ENCODE peak calls at places on chromosomes 3 and 15, in seven cellular contexts. One of them, this sample, is unnamed.

GRCh38 chr15:101115887-101116680 is 135.8 kb downstream of the CHSY1 start:
- DNase-seq in COLO829: peak; percentile 55
- DNase-seq in Kasumi-1: peak; percentile 70
- DNase-seq in LHCN-M2: peak; percentile 64
- DNase-seq in HAP-1: no peak
- DNase-seq in heart left ventricle: peak; percentile 63
- DNase-seq in A549: no peak
- DNase-seq in this sample: peak; percentile 28

GRCh38 chr3:16112910-16113504 is 61.5 kb upstream of the GALNT15 start:
- DNase-seq in COLO829: no peak
- DNase-seq in Kasumi-1: no peak
- DNase-seq in LHCN-M2: peak; percentile 63
- DNase-seq in HAP-1: no peak
- DNase-seq in heart left ventricle: no peak
- DNase-seq in A549: no peak
- DNase-seq in this sample: no peak

GRCh38 chr3:42688487-42689420 is 3.4 kb downstream of the KLHL40 start:
- DNase-seq in COLO829: no peak
- DNase-seq in Kasumi-1: no peak
- DNase-seq in LHCN-M2: no peak
- DNase-seq in HAP-1: no peak
- DNase-seq in heart left ventricle: no peak
- DNase-seq in A549: no peak
- DNase-seq in this sample: no peak

GRCh38 chr15:78004919-78005634 is 72.4 kb downstream of the TBC1D2B start:
- DNase-seq in COLO829: no peak
- DNase-seq in Kasumi-1: no peak
- DNase-seq in LHCN-M2: peak; percentile 86
- DNase-seq in HAP-1: no peak
- DNase-seq in heart left ventricle: peak; percentile 82
- DNase-seq in A549: no peak
- DNase-seq in this sample: peak; percentile 82

GRCh38 chr15:67806539-67806935 is 18.8 kb upstream of the SKOR1 start:
- DNase-seq in COLO829: no peak
- DNase-seq in Kasumi-1: no peak
- DNase-seq in LHCN-M2: no peak
- DNase-seq in HAP-1: no peak
- DNase-seq in heart left ventricle: no peak
- DNase-seq in A549: no peak
- DNase-seq in this sample: no peak

GRCh38 chr15:36999778-37000177 is 100.6 kb downstream of the MEIS2 start:
- DNase-seq in COLO829: no peak
- DNase-seq in Kasumi-1: no peak
- DNase-seq in LHCN-M2: no peak
- DNase-seq in HAP-1: no peak
- DNase-seq in heart left ventricle: no peak
- DNase-seq in A549: no peak
- DNase-seq in this sample: no peak

GRCh38 chr3:14909250-14909649 is 38.1 kb upstream of the NR2C2 start:
- DNase-seq in COLO829: no peak
- DNase-seq in Kasumi-1: no peak
- DNase-seq in LHCN-M2: no peak
- DNase-seq in HAP-1: no peak
- DNase-seq in heart left ventricle: no peak
- DNase-seq in A549: no peak
- DNase-seq in this sample: no peak

GRCh38 chr15:38193496-38193895 is 59.1 kb upstream of the SPRED1 start:
- DNase-seq in COLO829: no peak
- DNase-seq in Kasumi-1: no peak
- DNase-seq in LHCN-M2: peak; percentile 73
- DNase-seq in HAP-1: no peak
- DNase-seq in heart left ventricle: no peak
- DNase-seq in A549: no peak
- DNase-seq in this sample: no peak

GRCh38 chr15:56617628-56618027 is 115.7 kb downstream of the ZNF280D start:
- DNase-seq in COLO829: no peak
- DNase-seq in Kasumi-1: no peak
- DNase-seq in LHCN-M2: no peak
- DNase-seq in HAP-1: no peak
- DNase-seq in heart left ventricle: no peak
- DNase-seq in A549: no peak
- DNase-seq in this sample: no peak

GRCh38 chr3:14253022-14253761 is 74.6 kb downstream of the LSM3 start:
- DNase-seq in COLO829: no peak
- DNase-seq in Kasumi-1: no peak
- DNase-seq in LHCN-M2: no peak
- DNase-seq in HAP-1: no peak
- DNase-seq in heart left ventricle: no peak
- DNase-seq in A549: no peak
- DNase-seq in this sample: no peak

GRCh38 chr3:53350652-53351051 is 3.3 kb upstream of the DCP1A start:
- DNase-seq in COLO829: peak; percentile 50
- DNase-seq in Kasumi-1: peak; percentile 85
- DNase-seq in LHCN-M2: peak; percentile 46
- DNase-seq in HAP-1: peak; percentile 83
- DNase-seq in heart left ventricle: no peak
- DNase-seq in A549: peak; percentile 10
- DNase-seq in this sample: no peak

GRCh38 chr3:52052831-52053306 is 3.5 kb downstream of the DUSP7 start:
- DNase-seq in COLO829: peak; percentile 80
- DNase-seq in Kasumi-1: peak; percentile 76
- DNase-seq in LHCN-M2: peak; percentile 75
- DNase-seq in HAP-1: peak; percentile 68
- DNase-seq in heart left ventricle: peak; percentile 93
- DNase-seq in A549: peak; percentile 38
- DNase-seq in this sample: peak; percentile 61